ENCODE peak calls at places on chromosomes 1 and 21, in four cellular contexts. R is prostate gland, A is HepG2, L is spleen. F is an unnamed sample.

GRCh38 chr21:41783476-41784150 is 16.8 kb upstream of the RIPK4 start:
- DNase-seq in A (no peak), R (peak; percentile 75), L (no peak), F (no peak)

GRCh38 chr1:31371121-31371520 is 1.8 kb downstream of the FABP3 start:
- DNase-seq in L (no peak), A (no peak), R (no peak), F (no peak)

GRCh38 chr1:87961992-87962391 is 633.3 kb downstream of the LMO4 start:
- DNase-seq in R (no peak), A (no peak), L (no peak), F (no peak)

GRCh38 chr1:93353286-93353685 is 7.6 kb downstream of the DR1 start:
- DNase-seq in R (no peak), A (no peak), L (no peak), F (no peak)

GRCh38 chr1:14737561-14738094 is 139.1 kb downstream of the KAZN start:
- DNase-seq in L (no peak), A (no peak), R (peak; percentile 14), F (no peak)

GRCh38 chr1:56798053-56798471 is 21.1 kb downstream of the FYB2 start:
- DNase-seq in L (no peak), A (no peak), R (no peak), F (peak; percentile 65)

GRCh38 chr1:91731815-91732214 is 154.1 kb downstream of the TGFBR3 start:
- DNase-seq in R (no peak), L (no peak), A (no peak), F (no peak)

GRCh38 chr1:223133824-223134435 is 9.1 kb downstream of the TLR5 start:
- DNase-seq in R (peak; percentile 89), L (peak; percentile 96), A (peak; percentile 41), F (peak; percentile 95)

GRCh38 chr1:111510003-111510380 is 6.6 kb upstream of the ADORA3 start:
- DNase-seq in R (no peak), A (no peak), L (no peak), F (no peak)

GRCh38 chr21:45580576-45581321 is 38.5 kb upstream of the SLC19A1 start:
- DNase-seq in L (peak; percentile 68), A (no peak), R (no peak), F (no peak)

GRCh38 chr1:110548381-110548780 is 29.4 kb upstream of the KCNA10 start:
- DNase-seq in A (peak; percentile 41), L (no peak), R (no peak), F (peak; percentile 75)

GRCh38 chr1:182845379-182845778 is 6.2 kb downstream of the DHX9 start:
- DNase-seq in L (no peak), R (no peak), A (no peak), F (no peak)

GRCh38 chr1:182842265-182842664 is 3.1 kb downstream of the DHX9 start:
- DNase-seq in L (no peak), A (no peak), R (no peak), F (no peak)

GRCh38 chr1:182839209-182840065 is at the start of gene DHX9:
- DNase-seq in A (peak; percentile 78), L (peak; percentile 98), R (peak; percentile 89), F (peak; percentile 96)

GRCh38 chr1:182845894-182846293 is 6.7 kb downstream of the DHX9 start:
- DNase-seq in R (no peak), L (no peak), A (no peak), F (no peak)

GRCh38 chr1:182841368-182841988 is 2.3 kb downstream of the DHX9 start:
- DNase-seq in A (peak; percentile 5), L (no peak), R (no peak), F (no peak)
- TF ChIP-seq POLR2AphosphoS5 in A (no peak), L (no peak), R (no peak), F (no peak)

DNA sequence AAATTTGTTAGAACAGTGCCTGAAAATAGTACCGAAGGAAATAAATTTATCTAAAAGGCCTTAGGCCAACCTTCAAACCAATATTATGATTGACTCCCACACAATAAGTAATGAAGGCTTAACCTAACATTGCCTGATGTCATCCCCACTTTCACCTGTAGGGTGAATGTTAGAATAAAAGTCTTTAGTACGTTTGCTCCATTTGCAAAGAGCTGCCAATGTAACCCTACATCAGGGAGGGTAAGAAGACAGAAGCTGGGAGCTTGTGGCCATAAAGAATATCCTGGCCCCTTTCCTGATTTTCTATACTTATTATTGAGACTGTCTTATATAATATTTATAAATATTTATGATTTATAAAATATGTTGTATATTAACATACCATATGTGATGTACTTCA is 661.8 kb upstream of the CXADR start:
- DNase-seq in R (no peak), L (no peak), A (peak; percentile 1), F (peak; percentile 34)
- TF ChIP-seq CTCF in R (no peak), L (no peak), A (no peak), F (peak; percentile 40)

GRCh38 chr1:107057197-107058133 is 991 bp downstream of the PRMT6 start:
- DNase-seq in R (peak; percentile 60), L (peak; percentile 92), A (peak; percentile 6), F (peak; percentile 79)
- TF ChIP-seq POLR2AphosphoS5 in R (no peak), L (no peak), A (peak; percentile 23), F (peak; percentile 43)

GRCh38 chr1:181911715-181912114 is 149.8 kb downstream of the ZNF648 start:
- DNase-seq in L (no peak), A (no peak), R (no peak), F (no peak)
- TF ChIP-seq CTCF in L (no peak), A (no peak), R (no peak), F (no peak)

GRCh38 chr1:17440827-17441168 is 1.3 kb upstream of the RCC2 start:
- DNase-seq in L (no peak), R (no peak), A (no peak), F (no peak)

GRCh38 chr1:17440074-17440826 is 773 bp upstream of the RCC2 start:
- DNase-seq in R (no peak), L (no peak), A (no peak), F (no peak)

GRCh38 chr1:17438176-17438976 is 1.1 kb downstream of the RCC2 start:
- DNase-seq in L (peak; percentile 94), R (peak; percentile 54), A (peak; percentile 52), F (peak; percentile 83)

GRCh38 chr1:17438977-17439249 is 564 bp downstream of the RCC2 start:
- DNase-seq in A (no peak), R (no peak), L (peak; percentile 83), F (no peak)

GRCh38 chr1:17439250-17440073 is at the start of gene RCC2:
- DNase-seq in A (peak; percentile 60), R (peak; percentile 37), L (peak; percentile 93), F (peak; percentile 69)
- TF ChIP-seq POLR2AphosphoS5 in A (peak; percentile 71), R (peak; percentile 20), L (peak; percentile 52), F (peak; percentile 51)

DNA sequence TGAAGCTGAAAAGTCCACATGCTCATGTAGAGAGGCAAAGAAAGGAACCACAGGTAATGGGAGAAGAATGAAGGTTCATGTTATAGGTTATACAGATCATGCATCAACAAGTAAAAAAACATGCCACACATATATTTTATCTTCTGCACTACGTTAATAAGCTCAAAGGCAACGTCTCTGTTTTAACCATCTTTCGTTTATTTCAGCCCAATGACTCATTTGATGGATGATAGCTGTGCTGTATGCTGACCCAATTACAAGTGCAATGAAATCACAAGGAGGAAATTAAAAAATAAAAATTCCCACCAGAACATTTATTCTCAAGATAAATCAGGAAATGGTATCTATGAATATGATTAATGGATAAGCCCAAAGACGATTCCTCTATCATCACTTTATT is 24.6 kb downstream of the XCL1 start:
- DNase-seq in L (no peak), R (no peak), A (no peak), F (no peak)
- TF ChIP-seq CTCF in L (no peak), R (no peak), A (no peak), F (no peak)

GRCh38 chr1:192810253-192810880 is 1.5 kb downstream of the RGS2 start:
- DNase-seq in A (no peak), R (peak; percentile 12), L (no peak), F (no peak)
- TF ChIP-seq POLR2AphosphoS5 in A (no peak), R (peak; percentile 32), L (peak; percentile 90), F (no peak)

DNA sequence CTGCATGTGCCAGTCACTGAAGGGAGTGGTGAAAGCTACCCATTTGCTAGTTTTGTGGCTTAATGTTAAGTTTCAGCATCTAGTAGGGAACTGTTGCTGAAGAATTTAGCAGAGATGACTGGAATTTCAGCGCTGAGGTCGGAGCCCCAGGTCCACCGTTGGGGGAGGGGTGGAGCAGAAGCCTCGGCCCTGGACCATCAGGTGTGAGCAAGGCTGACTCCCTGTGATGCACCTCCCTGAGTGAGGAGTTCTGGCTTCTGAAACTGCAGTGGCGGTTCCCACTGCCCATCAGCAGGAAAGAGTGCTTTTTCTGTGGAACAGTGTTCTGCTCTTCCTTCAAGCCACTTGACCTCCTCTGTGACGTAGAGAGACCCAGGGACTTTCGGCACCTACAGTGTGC is 1.3 kb downstream of the NOS1AP start:
- DNase-seq in A (no peak), L (no peak), R (peak; percentile 18), F (peak; percentile 81)
- TF ChIP-seq CTCF in A (no peak), L (no peak), R (no peak), F (no peak)